ENCODE peak calls at places on chromosome 12, in seven cellular contexts. I is A549; W is astrocyte of the spinal cord; Z is dorsolateral prefrontal cortex; E is central memory CD4-positive, alpha-beta T cell; K is colonic mucosa; C is HL-60. F is an unnamed sample.

GRCh38 chr12:52949413-52950331 is 754 bp downstream of the KRT18 start:
- DNase-seq in I (peak; percentile 87), W (peak; percentile 92), Z (no peak), E (no peak), K (peak; percentile 90), C (no peak), F (peak; percentile 95)

GRCh38 chr12:130775953-130776856 is 60.1 kb upstream of the RIMBP2 start:
- DNase-seq in I (peak; percentile 62), W (peak; percentile 90), Z (peak; percentile 80), E (peak; percentile 12), K (no peak), C (no peak), F (peak; percentile 49)

GRCh38 chr12:95672166-95672565 is 118.4 kb downstream of the NTN4 start:
- DNase-seq in I (no peak), W (no peak), Z (no peak), E (no peak), K (no peak), C (no peak), F (no peak)

GRCh38 chr12:122834921-122835692 is at the start of gene HIP1R:
- DNase-seq in I (peak; percentile 50), W (peak; percentile 48), Z (no peak), E (peak; percentile 45), K (peak; percentile 74), C (no peak), F (peak; percentile 46)

GRCh38 chr12:40833818-40834217 is 141.6 kb downstream of the CNTN1 start:
- DNase-seq in I (no peak), W (no peak), Z (no peak), E (no peak), K (no peak), C (no peak), F (no peak)

GRCh38 chr12:114661245-114661644 is 22.7 kb downstream of the TBX3 start:
- DNase-seq in I (no peak), W (no peak), Z (no peak), E (no peak), K (no peak), C (no peak), F (no peak)

GRCh38 chr12:107847830-107848229 is 73.3 kb downstream of the ASCL4 start:
- DNase-seq in I (no peak), W (no peak), Z (no peak), E (no peak), K (no peak), C (no peak), F (no peak)

GRCh38 chr12:23847857-23848256 is 101.6 kb downstream of the SOX5 start:
- DNase-seq in I (no peak), W (no peak), Z (no peak), E (no peak), K (no peak), C (no peak), F (no peak)

GRCh38 chr12:119788783-119789182 is 88.3 kb downstream of the CIT start:
- DNase-seq in I (no peak), W (no peak), Z (no peak), E (no peak), K (no peak), C (no peak), F (no peak)

GRCh38 chr12:54352022-54352531 is 12.2 kb downstream of the GPR84 start:
- DNase-seq in I (no peak), W (peak; percentile 93), Z (peak; percentile 72), E (no peak), K (no peak), C (no peak), F (no peak)